ENCODE peak calls at places on chromosomes 16 and 17, in nine cellular contexts. G is CD8-positive, alpha-beta T cell; V is Kasumi-1; Z is lower leg skin; D is effector CD4-positive, alpha-beta T cell; A is M059J; N is EL; R is activated CD4-positive, alpha-beta T cell treated with anti-CD3 and anti-CD28 coated beads for 4 hours; X is thoracic aorta. Y is an unnamed sample.

GRCh38 chr17:29180051-29180787 is at the start of gene MYO18A:
- DNase-seq in G (peak; percentile 64), V (peak; percentile 66), Z (no peak), D (peak; percentile 70), A (peak; percentile 70), N (peak; percentile 79), R (peak; percentile 73), X (no peak), Y (peak; percentile 56)

GRCh38 chr17:6666077-6666521 is 14.5 kb downstream of the C17orf100 start:
- DNase-seq in G (no peak), V (peak; percentile 37), Z (peak; percentile 58), D (peak; percentile 11), A (peak; percentile 77), N (peak; percentile 81), R (peak; percentile 19), X (no peak), Y (peak; percentile 60)

GRCh38 chr16:30899794-30900193 is 3.4 kb downstream of the CTF1 start:
- DNase-seq in G (no peak), V (no peak), Z (no peak), D (no peak), A (no peak), N (no peak), R (no peak), X (no peak), Y (no peak)

GRCh38 chr17:51869387-51869786 is 289.1 kb downstream of the CA10 start:
- DNase-seq in G (no peak), V (peak; percentile 42), Z (no peak), D (no peak), A (peak; percentile 5), N (peak; percentile 4), R (no peak), X (no peak), Y (no peak)

GRCh38 chr17:80804466-80804865 is 187.2 kb upstream of the CHMP6 start:
- DNase-seq in G (no peak), V (no peak), Z (no peak), D (no peak), A (no peak), N (no peak), R (no peak), X (no peak), Y (no peak)

GRCh38 chr17:69733171-69734014 is 318.9 kb downstream of the MAP2K6 start:
- DNase-seq in G (no peak), V (no peak), Z (peak; percentile 59), D (no peak), A (peak; percentile 90), N (peak; percentile 83), R (no peak), X (no peak), Y (no peak)

GRCh38 chr16:2156849-2157224 is 1.3 kb downstream of the TRAF7 start:
- DNase-seq in G (no peak), V (no peak), Z (no peak), D (no peak), A (no peak), N (no peak), R (no peak), X (no peak), Y (no peak)

GRCh38 chr16:10984509-10984908 is 40.1 kb downstream of the CLEC16A start:
- DNase-seq in G (no peak), V (no peak), Z (no peak), D (no peak), A (peak; percentile 85), N (peak; percentile 65), R (no peak), X (no peak), Y (no peak)

GRCh38 chr17:73694491-73694890 is 50.2 kb upstream of the SDK2 start:
- DNase-seq in G (no peak), V (no peak), Z (no peak), D (no peak), A (no peak), N (no peak), R (no peak), X (no peak), Y (no peak)

GRCh38 chr17:66910651-66911285 is 53.7 kb upstream of the CACNG4 start:
- DNase-seq in G (no peak), V (no peak), Z (no peak), D (no peak), A (no peak), N (no peak), R (no peak), X (no peak), Y (no peak)

GRCh38 chr17:65954148-65954449 is 237.8 kb downstream of the CEP112 start:
- DNase-seq in G (no peak), V (no peak), Z (no peak), D (no peak), A (no peak), N (no peak), R (no peak), X (no peak), Y (no peak)

GRCh38 chr16:65032397-65032796 is 89.5 kb downstream of the CDH11 start:
- DNase-seq in G (no peak), V (no peak), Z (no peak), D (no peak), A (peak; percentile 47), N (peak; percentile 18), R (no peak), X (no peak), Y (no peak)

GRCh38 chr17:57402691-57403090 is 146.4 kb downstream of the MSI2 start:
- DNase-seq in G (no peak), V (no peak), Z (no peak), D (no peak), A (no peak), N (no peak), R (no peak), X (no peak), Y (no peak)

GRCh38 chr17:50785942-50786570 is 18.7 kb upstream of the ANKRD40CL start:
- DNase-seq in G (no peak), V (no peak), Z (no peak), D (no peak), A (peak; percentile 45), N (no peak), R (no peak), X (no peak), Y (no peak)

GRCh38 chr17:57987582-57988300 is at the start of gene VEZF1:
- DNase-seq in G (peak; percentile 53), V (peak; percentile 44), Z (peak; percentile 47), D (peak; percentile 70), A (peak; percentile 67), N (peak; percentile 78), R (peak; percentile 78), X (no peak), Y (peak; percentile 42)

GRCh38 chr16:56988948-56989945 is at the start of gene NLRC5:
- DNase-seq in G (peak; percentile 79), V (peak; percentile 67), Z (peak; percentile 81), D (peak; percentile 87), A (peak; percentile 89), N (peak; percentile 88), R (peak; percentile 96), X (peak; percentile 41), Y (peak; percentile 77)

Y was measured in tibial nerve.